ENCODE peak calls at places on chromosome 1, in nine cellular contexts. H is activated CD4-positive, alpha-beta T cell treated with anti-CD3 and anti-CD28 coated beads for 4 hours; Q is ACHN; P is activated gamma-delta T cell treated with anti-CD3 and anti-CD28 coated beads, Interleukin-2, amount 50 U/mL, for 16 hours; L is stimulated activated CD8-positive, alpha-beta memory T cell treated with anti-CD3 and anti-CD28 coated beads, Interleukin-4, amount 100 ng/mL, for 4 hours; O is NCI-H510A; M is naive thymus-derived CD8-positive, alpha-beta T cell; D is nephron progenitor cell; B is GM10248. T is an unnamed sample.

GRCh38 chr1:209406111-209406654 is 177.3 kb upstream of the CAMK1G start:
- DNase-seq in B (no peak), O (no peak), H (no peak), D (no peak), P (no peak), M (no peak), Q (no peak), L (no peak), T (no peak)

GRCh38 chr1:7335224-7335879 is 435.7 kb upstream of the VAMP3 start:
- DNase-seq in M (no peak), L (no peak), Q (no peak), B (no peak), D (no peak), O (peak; percentile 60), P (no peak), H (no peak), T (no peak)

GRCh38 chr1:11055676-11056075 is 4.1 kb downstream of the SRM start:
- DNase-seq in Q (no peak), L (no peak), D (no peak), M (no peak), B (no peak), P (no peak), O (no peak), H (no peak), T (no peak)

GRCh38 chr1:226411619-226412018 is 3.7 kb upstream of the PARP1 start:
- DNase-seq in O (no peak), D (no peak), L (no peak), Q (no peak), P (no peak), H (no peak), B (no peak), M (no peak), T (no peak)

GRCh38 chr1:233389867-233390266 is 62.3 kb downstream of the MAP3K21 start:
- DNase-seq in L (no peak), M (no peak), D (no peak), H (no peak), Q (no peak), O (no peak), B (no peak), P (no peak), T (no peak)

GRCh38 chr1:109425391-109425790 is 857 bp downstream of the PSMA5 start:
- DNase-seq in D (no peak), B (peak; percentile 53), H (no peak), P (no peak), O (no peak), M (no peak), L (no peak), Q (peak; percentile 47), T (peak; percentile 71)

GRCh38 chr1:214899908-214900470 is 182.5 kb upstream of the KCNK2 start:
- DNase-seq in Q (peak; percentile 28), O (no peak), P (no peak), M (no peak), L (no peak), B (no peak), H (no peak), D (no peak), T (no peak)

GRCh38 chr1:57468661-57469523 is 45.0 kb upstream of the DAB1 start:
- DNase-seq in P (no peak), D (no peak), M (no peak), Q (peak; percentile 36), B (no peak), L (no peak), O (no peak), H (no peak), T (no peak)

GRCh38 chr1:109441105-109441504 is 14.9 kb upstream of the PSMA5 start:
- DNase-seq in M (no peak), H (no peak), D (no peak), O (no peak), B (no peak), P (no peak), L (no peak), Q (no peak), T (no peak)

GRCh38 chr1:33370286-33370685 is 49.4 kb upstream of the A3GALT2 start:
- DNase-seq in L (no peak), P (no peak), O (no peak), H (no peak), Q (no peak), M (no peak), B (no peak), D (no peak), T (no peak)